ENCODE peak calls at places on chromosomes 5 and 9, in seven cellular contexts. R is smooth muscle cell of the brain vasculature, Z is left lung, K is fibroblast of pulmonary artery, N is mammary epithelial cell, C is T follicular helper cell, U is GM23338. S is an unnamed sample.
A peak's percentile ranks its signal among the peaks of the same experiment; 100 is the strongest.

GRCh38 chr5:149445739-149446369 is 66.8 kb upstream of the IL17B start:
- DNase-seq in Z (no peak), R (peak; percentile 80), N (peak; percentile 78), U (no peak), C (no peak), K (peak; percentile 98), S (peak; percentile 98)

GRCh38 chr9:130549093-130549735 is 30.2 kb upstream of the FUBP3 start:
- DNase-seq in C (no peak), Z (no peak), U (no peak), N (no peak), K (no peak), R (no peak), S (no peak)

GRCh38 chr9:90835206-90835605 is 33.6 kb downstream of the SYK start:
- DNase-seq in N (no peak), C (no peak), U (no peak), K (no peak), R (no peak), Z (no peak), S (no peak)

GRCh38 chr9:117170567-117170966 is 244.3 kb downstream of the ASTN2 start:
- DNase-seq in K (no peak), C (no peak), N (no peak), Z (no peak), R (no peak), U (no peak), S (no peak)

GRCh38 chr9:19967567-19968459 is 179.0 kb upstream of the SLC24A2 start:
- DNase-seq in U (peak; percentile 80), K (no peak), C (no peak), N (no peak), R (peak; percentile 21), Z (no peak), S (no peak)

GRCh38 chr5:123134653-123135181 is 45.7 kb downstream of the PRDM6 start:
- DNase-seq in U (no peak), N (no peak), Z (no peak), R (no peak), K (no peak), C (no peak), S (no peak)

GRCh38 chr5:9058161-9058560 is 487.7 kb downstream of the SEMA5A start:
- DNase-seq in U (no peak), C (no peak), R (no peak), Z (no peak), N (peak; percentile 85), K (no peak), S (no peak)

GRCh38 chr9:120755827-120756434 is 37.3 kb downstream of the FBXW2 start:
- DNase-seq in K (peak; percentile 62), C (peak; percentile 52), Z (no peak), N (peak; percentile 35), R (no peak), U (peak; percentile 77), S (peak; percentile 52)

GRCh38 chr9:89555426-89556375 is 49.1 kb upstream of the GADD45G start:
- DNase-seq in Z (no peak), U (no peak), N (no peak), C (no peak), R (no peak), K (peak; percentile 21), S (peak; percentile 10)

GRCh38 chr5:14178671-14179211 is 35.6 kb downstream of the TRIO start:
- DNase-seq in R (no peak), Z (no peak), N (peak; percentile 63), C (no peak), K (peak; percentile 66), U (peak; percentile 43), S (peak; percentile 97)

GRCh38 chr5:6235726-6236125 is 142.6 kb downstream of the MED10 start:
- DNase-seq in U (no peak), C (no peak), K (no peak), Z (no peak), N (no peak), R (no peak), S (no peak)

GRCh38 chr5:142954455-142954854 is 184.3 kb downstream of the ARHGAP26 start:
- DNase-seq in N (no peak), K (no peak), R (no peak), U (no peak), Z (no peak), C (no peak), S (no peak)

GRCh38 chr5:117089001-117089400 is 514.4 kb upstream of the SEMA6A start:
- DNase-seq in R (no peak), U (no peak), C (no peak), K (no peak), N (no peak), Z (no peak), S (no peak)

GRCh38 chr5:3601929-3602712 is 6.5 kb downstream of the IRX1 start:
- DNase-seq in N (peak; percentile 57), Z (no peak), U (no peak), C (no peak), R (no peak), K (no peak), S (peak; percentile 11)

GRCh38 chr5:67790390-67790789 is 425.2 kb upstream of the PIK3R1 start:
- DNase-seq in U (no peak), K (no peak), C (no peak), R (no peak), Z (no peak), N (no peak), S (no peak)

GRCh38 chr9:71904076-71904475 is 6.9 kb downstream of the ABHD17B start:
- DNase-seq in Z (no peak), C (no peak), R (no peak), U (no peak), N (no peak), K (no peak), S (no peak)

GRCh38 chr9:132124800-132125199 is 37.1 kb upstream of the NTNG2 start:
- DNase-seq in N (no peak), Z (no peak), C (no peak), U (no peak), R (no peak), K (no peak), S (no peak)

GRCh38 chr5:78495800-78496199 is 135.4 kb downstream of the SCAMP1 start:
- DNase-seq in N (no peak), C (no peak), R (no peak), Z (no peak), K (peak; percentile 52), U (peak; percentile 79), S (no peak)